ENCODE peak calls at places on chromosome 3, in nine cellular contexts. V is HCT116; A is CD4-positive, CD25-positive, alpha-beta regulatory T cell; C is neuronal stem cell; B is stomach; J is heart left ventricle; N is psoas muscle; Z is adipocyte; L is aorta. I is an unnamed sample. For H3K4me1, the result is how much of the 10 kb centered on the place peaks cover.

GRCh38 chr3:143433787-143434378 is 314.3 kb downstream of the CHST2 start:
- DNase-seq in V (peak), A (no peak), C (no peak), B (no peak), J (no peak), N (no peak), Z (no peak), L (no peak), I (no peak)

GRCh38 chr3:197216914-197217313 is 81.5 kb downstream of the DLG1 start:
- DNase-seq in V (no peak), A (no peak), C (no peak), B (no peak), J (no peak), N (no peak), Z (no peak), L (no peak), I (peak)

GRCh38 chr3:13429631-13430291 is 9.6 kb upstream of the NUP210 start:
- DNase-seq in V (no peak), A (no peak), C (no peak), B (no peak), J (no peak), N (no peak), Z (no peak), L (no peak), I (no peak)

GRCh38 chr3:132730891-132731580 is 8.8 kb upstream of the NPHP3 start:
- DNase-seq in V (no peak), A (no peak), C (peak), B (no peak), J (peak), N (no peak), Z (peak), L (no peak), I (peak)

GRCh38 chr3:114213669-114214541 is 23.5 kb downstream of the ZNF80 start:
- DNase-seq in V (no peak), A (peak), C (no peak), B (no peak), J (peak), N (peak), Z (peak), L (no peak), I (no peak)

GRCh38 chr3:39105687-39106063 is 1.8 kb downstream of the GORASP1 start:
- DNase-seq in V (no peak), A (no peak), C (no peak), B (no peak), J (no peak), N (no peak), Z (no peak), L (no peak), I (no peak)

GRCh38 chr3:5411786-5412185 is 224.3 kb downstream of the EDEM1 start:
- DNase-seq in V (no peak), A (no peak), C (no peak), B (no peak), J (no peak), N (no peak), Z (no peak), L (no peak), I (no peak)

GRCh38 chr3:48661501-48662139 is 1.1 kb downstream of the CELSR3 start:
- DNase-seq in V (no peak), A (peak), C (peak), B (peak), J (peak), N (peak), Z (peak), L (peak), I (no peak)

GRCh38 chr3:52024765-52025452 is 29.2 kb upstream of the RPL29 start:
- DNase-seq in V (no peak), A (no peak), C (no peak), B (no peak), J (no peak), N (no peak), Z (no peak), L (no peak), I (no peak)

GRCh38 chr3:72458365-72458764 is 389.9 kb downstream of the SHQ1 start:
- DNase-seq in V (no peak), A (no peak), C (no peak), B (peak), J (no peak), N (no peak), Z (no peak), L (no peak), I (peak)

GRCh38 chr3:51944541-51945021 is 2.4 kb downstream of the PARP3 start:
- DNase-seq in V (no peak), A (no peak), C (no peak), B (no peak), J (no peak), N (no peak), Z (no peak), L (peak), I (no peak)

GRCh38 chr3:12408984-12409383 is 75.3 kb upstream of the TSEN2 start:
- DNase-seq in V (no peak), A (no peak), C (no peak), B (no peak), J (no peak), N (no peak), Z (no peak), L (no peak), I (no peak)

GRCh38 chr3:5226783-5227182 is 39.3 kb downstream of the EDEM1 start:
- DNase-seq in V (peak), A (no peak), C (no peak), B (no peak), J (no peak), N (no peak), Z (peak), L (no peak), I (no peak)

GRCh38 chr3:197327701-197328100 is 29.3 kb upstream of the DLG1 start:
- DNase-seq in V (no peak), A (no peak), C (no peak), B (no peak), J (peak), N (no peak), Z (no peak), L (no peak), I (peak)

GRCh38 chr3:25594007-25594502 is 70.7 kb downstream of the TOP2B start:
- DNase-seq in V (peak), A (peak), C (peak), B (no peak), J (no peak), N (no peak), Z (peak), L (no peak), I (no peak)

GRCh38 chr3:94614192-94614591 is 551.3 kb downstream of the NSUN3 start:
- DNase-seq in V (no peak), A (no peak), C (no peak), B (no peak), J (no peak), N (no peak), Z (no peak), L (no peak), I (no peak)

GRCh38 chr3:108073712-108074431 is 17.0 kb downstream of the CD47 start:
- DNase-seq in V (no peak), A (no peak), C (no peak), B (no peak), J (no peak), N (no peak), Z (no peak), L (no peak), I (peak)

GRCh38 chr3:126851382-126851781 is 131.5 kb upstream of the PLXNA1 start:
- DNase-seq in V (no peak), A (no peak), C (no peak), B (no peak), J (no peak), N (no peak), Z (no peak), L (no peak), I (no peak)

GRCh38 chr3:193732391-193732790 is 139.4 kb downstream of the OPA1 start:
- DNase-seq in V (peak), A (no peak), C (no peak), B (no peak), J (no peak), N (no peak), Z (peak), L (no peak), I (no peak)

GRCh38 chr3:28348286-28348636 is 260 bp upstream of the ZCWPW2 start:
- DNase-seq in V (no peak), A (no peak), C (no peak), B (no peak), J (no peak), N (no peak), Z (peak), L (peak), I (no peak)

GRCh38 chr3:37590328-37591079 is 271.2 kb upstream of the CTDSPL start:
- DNase-seq in V (no peak), A (no peak), C (no peak), B (peak), J (peak), N (peak), Z (no peak), L (peak), I (no peak)

GRCh38 chr3:30620402-30621360 is 14.3 kb downstream of the TGFBR2 start:
- DNase-seq in V (no peak), A (no peak), C (no peak), B (no peak), J (no peak), N (no peak), Z (no peak), L (no peak), I (no peak)

GRCh38 chr3:107841864-107842263 is 249.0 kb downstream of the CD47 start:
- DNase-seq in V (no peak), A (no peak), C (no peak), B (no peak), J (no peak), N (no peak), Z (no peak), L (no peak), I (peak)

GRCh38 chr3:96430019-96430541 is 384.3 kb upstream of the EPHA6 start:
- DNase-seq in V (no peak), A (no peak), C (no peak), B (no peak), J (no peak), N (no peak), Z (no peak), L (no peak), I (peak)

GRCh38 chr3:71693641-71694040 is 31.6 kb downstream of the EIF4E3 start:
- DNase-seq in V (no peak), A (no peak), C (no peak), B (no peak), J (no peak), N (no peak), Z (no peak), L (no peak), I (no peak)

GRCh38 chr3:179991877-179992276 is 44.9 kb downstream of the PEX5L start:
- DNase-seq in V (no peak), A (no peak), C (no peak), B (no peak), J (no peak), N (no peak), Z (no peak), L (no peak), I (peak)

GRCh38 chr3:38354588-38355344 is 8.2 kb downstream of the XYLB start:
- DNase-seq in V (no peak), A (no peak), C (no peak), B (peak), J (no peak), N (no peak), Z (peak), L (peak), I (peak)

GRCh38 chr3:105066106-105066839 is 300.4 kb upstream of the ALCAM start:
- DNase-seq in V (no peak), A (no peak), C (no peak), B (no peak), J (no peak), N (no peak), Z (no peak), L (no peak), I (peak)

GRCh38 chr3:106825962-106826605 is 551.2 kb upstream of the CCDC54 start:
- DNase-seq in V (no peak), A (no peak), C (no peak), B (no peak), J (no peak), N (no peak), Z (peak), L (no peak), I (no peak)

GRCh38 chr3:32383136-32383711 is 8.4 kb upstream of the CMTM7 start:
- DNase-seq in V (no peak), A (no peak), C (no peak), B (no peak), J (no peak), N (no peak), Z (no peak), L (no peak), I (no peak)

GRCh38 chr3:156471431-156471830 is 83.5 kb downstream of the SSR3 start:
- DNase-seq in V (no peak), A (no peak), C (no peak), B (no peak), J (no peak), N (no peak), Z (no peak), L (no peak), I (no peak)

GRCh38 chr3:156472150-156472549 is 82.8 kb downstream of the SSR3 start:
- DNase-seq in V (no peak), A (peak), C (no peak), B (no peak), J (no peak), N (no peak), Z (no peak), L (no peak), I (no peak)

GRCh38 chr3:156469456-156469855 is 85.5 kb downstream of the SSR3 start:
- DNase-seq in V (no peak), A (no peak), C (no peak), B (no peak), J (no peak), N (no peak), Z (peak), L (no peak), I (no peak)

GRCh38 chr3:156474560-156475389 is 80.1 kb downstream of the SSR3 start:
- DNase-seq in V (no peak), A (no peak), C (peak), B (no peak), J (no peak), N (no peak), Z (no peak), L (no peak), I (no peak)

DNA sequence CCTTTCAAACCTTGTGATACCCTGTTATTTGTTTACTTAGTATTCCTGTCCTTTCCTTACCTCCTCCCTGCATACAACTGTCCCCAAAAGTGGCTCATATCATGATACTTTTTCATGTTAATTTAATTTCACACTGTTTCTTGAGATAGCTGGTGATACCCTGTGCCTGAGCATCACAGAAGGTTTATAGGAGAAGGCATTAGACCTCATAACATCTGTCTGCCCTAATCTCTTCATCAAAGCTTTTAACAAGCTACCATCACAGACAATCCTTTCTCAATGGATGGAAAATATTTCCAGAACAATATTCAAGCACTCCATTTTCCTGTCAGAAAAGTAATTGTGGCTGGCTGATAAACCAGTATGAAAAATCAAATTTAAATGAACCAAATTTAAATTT is 81.6 kb downstream of the SSR3 start:
- DNase-seq in V (no peak), A (no peak), C (no peak), B (no peak), J (no peak), N (no peak), Z (no peak), L (no peak), I (no peak)
- H3K4me1 ChIP-seq in V (under half), A (under half), C (under half), B (under half), J (under half), N (under half), Z (under half), L (under half), I (under half)

GRCh38 chr3:112817782-112818181 is 28.9 kb downstream of the CD200R1L start:
- DNase-seq in V (no peak), A (no peak), C (no peak), B (no peak), J (no peak), N (no peak), Z (no peak), L (no peak), I (no peak)
- H3K4me1 ChIP-seq in V (under half), A (under half), C (under half), B (under half), J (under half), N (under half), Z (under half), L (under half), I (under half)

GRCh38 chr3:15796331-15796730 is 1.4 kb downstream of the ANKRD28 start:
- DNase-seq in V (no peak), A (no peak), C (no peak), B (no peak), J (no peak), N (no peak), Z (peak), L (no peak), I (no peak)
- H3K4me1 ChIP-seq in V (half or more), A (half or more), C (under half), B (half or more), J (half or more), N (under half), Z (half or more), L (under half), I (under half)

GRCh38 chr3:66430876-66431275 is 69.9 kb downstream of the LRIG1 start:
- DNase-seq in V (no peak), A (no peak), C (no peak), B (no peak), J (no peak), N (no peak), Z (no peak), L (no peak), I (no peak)

GRCh38 chr3:66426135-66426534 is 74.7 kb downstream of the LRIG1 start:
- DNase-seq in V (no peak), A (no peak), C (no peak), B (no peak), J (no peak), N (no peak), Z (no peak), L (no peak), I (no peak)

GRCh38 chr3:66427352-66427751 is 73.5 kb downstream of the LRIG1 start:
- DNase-seq in V (no peak), A (no peak), C (no peak), B (no peak), J (no peak), N (no peak), Z (no peak), L (no peak), I (no peak)

GRCh38 chr3:66427951-66428350 is 72.9 kb downstream of the LRIG1 start:
- DNase-seq in V (no peak), A (no peak), C (no peak), B (no peak), J (no peak), N (no peak), Z (no peak), L (no peak), I (no peak)

DNA sequence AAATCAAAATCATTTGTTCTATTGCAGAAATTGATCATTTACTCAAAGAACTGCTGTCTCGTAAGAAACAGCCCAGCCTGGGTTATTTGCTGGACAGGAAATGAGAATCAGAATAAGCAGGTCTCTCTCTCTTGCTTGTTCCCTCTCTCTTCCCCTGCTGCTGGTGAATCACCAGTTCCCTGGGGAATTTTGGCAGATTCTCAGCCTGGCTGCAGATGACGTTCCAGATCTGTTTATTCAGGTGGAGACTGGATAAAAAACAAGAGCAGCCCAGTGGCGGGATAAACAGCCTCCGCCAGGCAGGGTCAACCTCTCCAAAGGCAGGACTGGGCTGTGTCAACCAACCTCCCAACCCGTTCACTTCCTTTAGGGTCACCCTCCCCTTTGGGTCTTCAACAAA is 72.1 kb downstream of the LRIG1 start:
- DNase-seq in V (no peak), A (no peak), C (no peak), B (peak), J (peak), N (peak), Z (peak), L (no peak), I (peak)
- H3K4me1 ChIP-seq in V (under half), A (under half), C (under half), B (half or more), J (half or more), N (half or more), Z (under half), L (under half), I (under half)

GRCh38 chr3:128381609-128382008 is 85.1 kb downstream of the DNAJB8 start:
- DNase-seq in V (no peak), A (no peak), C (no peak), B (no peak), J (no peak), N (no peak), Z (no peak), L (no peak), I (no peak)
- H3K4me1 ChIP-seq in V (under half), A (under half), C (under half), B (half or more), J (under half), N (half or more), Z (under half), L (under half), I (under half)

GRCh38 chr3:156356537-156357363 is 198.2 kb downstream of the SSR3 start:
- DNase-seq in V (no peak), A (no peak), C (no peak), B (no peak), J (no peak), N (no peak), Z (peak), L (no peak), I (no peak)
- H3K4me1 ChIP-seq in V (under half), A (under half), C (under half), B (under half), J (under half), N (under half), Z (under half), L (under half), I (under half)

I was measured in foreskin keratinocyte.